ENCODE peak calls at places on chromosomes 3 and 15, in ten cellular contexts. M is amygdala; N is ureter; C is GM13976; T is retina; X is epithelial cell of esophagus; H is HFF-Myc; S is stimulated activated CD4-positive, alpha-beta T cell treated with anti-CD3 and anti-CD28 coated beads, Interleukin-12 subunit alpha, Interleukin-12 subunit beta, amount 100 ng/mL, for 24 hours; O is Right ventricle myocardium superior; D is SW 1271. Y is an unnamed sample.

GRCh38 chr15:44468713-44469385 is 41.4 kb downstream of the CTDSPL2 start:
- DNase-seq in M (no peak), N (no peak), C (no peak), T (no peak), X (peak), H (peak), S (no peak), O (no peak), D (peak), Y (no peak)

GRCh38 chr3:148289159-148289558 is 408.5 kb upstream of the AGTR1 start:
- DNase-seq in M (no peak), N (no peak), C (no peak), T (no peak), X (no peak), H (no peak), S (no peak), O (no peak), D (no peak), Y (no peak)

GRCh38 chr3:129248286-129248979 is 973 bp upstream of the COPG1 start:
- DNase-seq in M (no peak), N (no peak), C (no peak), T (no peak), X (no peak), H (no peak), S (no peak), O (no peak), D (no peak), Y (no peak)

GRCh38 chr3:66763294-66763693 is 234.8 kb upstream of the KBTBD8 start:
- DNase-seq in M (peak), N (peak), C (no peak), T (no peak), X (peak), H (no peak), S (no peak), O (no peak), D (no peak), Y (no peak)

GRCh38 chr3:33875680-33876079 is 77.2 kb downstream of the PDCD6IP start:
- DNase-seq in M (no peak), N (no peak), C (no peak), T (no peak), X (no peak), H (no peak), S (no peak), O (no peak), D (no peak), Y (no peak)

GRCh38 chr15:63509933-63510547 is 5.6 kb downstream of the USP3 start:
- DNase-seq in M (no peak), N (no peak), C (no peak), T (no peak), X (peak), H (no peak), S (no peak), O (no peak), D (peak), Y (no peak)

GRCh38 chr3:8873740-8874139 is 89.5 kb downstream of the RAD18 start:
- DNase-seq in M (no peak), N (no peak), C (no peak), T (no peak), X (peak), H (no peak), S (no peak), O (no peak), D (no peak), Y (no peak)

GRCh38 chr3:85482193-85482450 is 523.3 kb downstream of the CADM2 start:
- DNase-seq in M (no peak), N (no peak), C (no peak), T (no peak), X (no peak), H (no peak), S (no peak), O (no peak), D (no peak), Y (no peak)

GRCh38 chr15:68795298-68795848 is 25.3 kb downstream of the ANP32A start:
- DNase-seq in M (peak), N (peak), C (peak), T (peak), X (peak), H (no peak), S (peak), O (peak), D (no peak), Y (no peak)

GRCh38 chr3:183823963-183824362 is 1.4 kb downstream of the MAP6D1 start:
- DNase-seq in M (no peak), N (no peak), C (no peak), T (no peak), X (no peak), H (no peak), S (no peak), O (no peak), D (no peak), Y (no peak)

GRCh38 chr3:139299261-139300132 is 44.3 kb upstream of the MRPS22 start:
- DNase-seq in M (no peak), N (no peak), C (no peak), T (no peak), X (peak), H (peak), S (no peak), O (no peak), D (peak), Y (no peak)

GRCh38 chr3:195696632-195697278 is 24.0 kb upstream of the MUC20 start:
- DNase-seq in M (no peak), N (no peak), C (no peak), T (no peak), X (no peak), H (no peak), S (no peak), O (no peak), D (no peak), Y (no peak)

GRCh38 chr3:133878518-133878917 is 17.2 kb downstream of the RAB6B start:
- DNase-seq in M (no peak), N (no peak), C (no peak), T (no peak), X (no peak), H (no peak), S (no peak), O (no peak), D (no peak), Y (no peak)

GRCh38 chr3:33385423-33385822 is 54.8 kb downstream of the UBP1 start:
- DNase-seq in M (no peak), N (no peak), C (no peak), T (no peak), X (peak), H (no peak), S (no peak), O (no peak), D (no peak), Y (no peak)

GRCh38 chr3:9068044-9068443 is 104.8 kb upstream of the RAD18 start:
- DNase-seq in M (no peak), N (no peak), C (no peak), T (no peak), X (no peak), H (no peak), S (no peak), O (no peak), D (no peak), Y (no peak)

GRCh38 chr15:69983696-69984265 is 113.9 kb downstream of the TLE3 start:
- DNase-seq in M (no peak), N (no peak), C (no peak), T (no peak), X (peak), H (no peak), S (no peak), O (no peak), D (no peak), Y (no peak)

GRCh38 chr3:124986153-124987143 is 51.9 kb upstream of the MUC13 start:
- DNase-seq in M (peak), N (no peak), C (no peak), T (no peak), X (peak), H (peak), S (no peak), O (no peak), D (peak), Y (no peak)

GRCh38 chr3:32113566-32113965 is 7.1 kb downstream of the GPD1L start:
- DNase-seq in M (no peak), N (no peak), C (no peak), T (no peak), X (no peak), H (no peak), S (no peak), O (no peak), D (no peak), Y (no peak)

GRCh38 chr15:84749111-84749991 is 959 bp downstream of the ZNF592 start:
- DNase-seq in M (peak), N (peak), C (no peak), T (peak), X (peak), H (no peak), S (no peak), O (peak), D (no peak), Y (no peak)

GRCh38 chr3:129827765-129828164 is 65.7 kb downstream of the TMCC1 start:
- DNase-seq in M (no peak), N (peak), C (peak), T (no peak), X (no peak), H (no peak), S (no peak), O (no peak), D (no peak), Y (no peak)

Y was measured in glomerular endothelial cell.